ENCODE peak calls at places on chromosomes 6 and 20, in five cellular contexts. U, H, I, Q and P are unnamed samples.

GRCh38 chr6:142207265-142207877 is 60.3 kb downstream of the VTA1 start:
- DNase-seq in U (peak; percentile 6), H (no peak), I (peak; percentile 50), Q (peak; percentile 78), P (peak; percentile 25)

GRCh38 chr6:24154121-24154520 is 28.1 kb downstream of the NRSN1 start:
- DNase-seq in U (no peak), H (no peak), I (no peak), Q (peak; percentile 60), P (no peak)

GRCh38 chr20:17931513-17931912 is 37.1 kb downstream of the SNX5 start:
- DNase-seq in U (no peak), H (no peak), I (no peak), Q (no peak), P (no peak)

GRCh38 chr6:66496659-66497058 is 789.6 kb upstream of the EYS start:
- DNase-seq in U (no peak), H (no peak), I (no peak), Q (no peak), P (peak; percentile 60)

GRCh38 chr6:82144852-82145332 is 102.7 kb downstream of the IBTK start:
- DNase-seq in U (no peak), H (no peak), I (no peak), Q (peak; percentile 91), P (no peak)

GRCh38 chr6:89575562-89575960 is 63.0 kb downstream of the LYRM2 start:
- DNase-seq in U (no peak), H (no peak), I (no peak), Q (no peak), P (no peak)

GRCh38 chr6:107820571-107821261 is 3.4 kb downstream of the SCML4 start:
- DNase-seq in U (peak; percentile 12), H (no peak), I (peak; percentile 54), Q (peak; percentile 50), P (peak; percentile 58)

GRCh38 chr6:107533415-107534059 is 43.6 kb downstream of the SOBP start:
- DNase-seq in U (no peak), H (no peak), I (no peak), Q (no peak), P (no peak)

GRCh38 chr6:167676666-167677421 is 149.9 kb upstream of the AFDN start:
- DNase-seq in U (no peak), H (no peak), I (no peak), Q (no peak), P (no peak)

GRCh38 chr6:52524921-52525320 is 51.9 kb downstream of the TRAM2 start:
- DNase-seq in U (no peak), H (no peak), I (no peak), Q (no peak), P (no peak)

GRCh38 chr6:27056615-27057014 is 190.9 kb upstream of the PRSS16 start:
- DNase-seq in U (no peak), H (no peak), I (no peak), Q (no peak), P (no peak)

GRCh38 chr6:144278659-144279314 is 6.3 kb upstream of the UTRN start:
- DNase-seq in U (no peak), H (no peak), I (no peak), Q (no peak), P (no peak)

GRCh38 chr6:36873612-36874011 is 991 bp downstream of the PPIL1 start:
- DNase-seq in U (no peak), H (no peak), I (no peak), Q (no peak), P (no peak)

GRCh38 chr20:44174996-44175766 is 11.8 kb downstream of the JPH2 start:
- DNase-seq in U (no peak), H (no peak), I (no peak), Q (no peak), P (no peak)
- H3K4me1 ChIP-seq in U (no peaks in the 10 kb centered on the region), H (no peaks in the 10 kb centered on the region), I (no peaks in the 10 kb centered on the region), Q (peaks cover 19% of the 10 kb centered on the region), P (no peaks in the 10 kb centered on the region)

GRCh38 chr6:159760602-159761057 is 1.2 kb upstream of the ACAT2 start:
- DNase-seq in U (no peak), H (no peak), I (no peak), Q (peak; percentile 53), P (peak; percentile 39)
- H3K4me3 ChIP-seq in U (peak overlapping the region; percentile 96), H (peak overlapping the region; percentile 83), I (no peak overlapping the region), Q (peak overlapping the region; percentile 84), P (peak overlapping the region; percentile 90)

DNA sequence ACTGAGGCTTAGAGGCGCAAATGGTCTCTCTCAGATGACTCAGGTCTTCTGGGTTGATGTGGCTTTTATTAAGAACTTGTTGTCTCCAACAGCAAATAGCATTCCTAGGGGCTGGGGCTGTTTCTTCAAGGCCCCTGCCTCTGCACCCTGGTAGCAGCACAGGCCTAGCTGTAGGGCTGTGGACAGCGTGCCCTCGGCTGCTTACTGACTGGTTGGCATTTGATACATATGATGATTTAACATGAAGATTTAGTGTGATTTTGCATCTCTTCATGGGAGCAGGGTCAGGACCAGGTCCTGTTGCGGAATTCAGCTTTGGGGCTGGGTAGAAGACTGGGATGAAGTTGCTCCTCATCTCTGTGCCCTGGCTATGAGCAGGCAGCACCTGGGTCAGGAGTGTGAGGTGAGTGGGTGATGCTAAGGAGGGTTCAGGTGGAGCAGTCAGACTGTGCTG is 24.3 kb upstream of the IER3 start:
- DNase-seq in U (no peak), H (no peak), I (no peak), Q (peak; percentile 25), P (no peak)
- H3K4me1 ChIP-seq in U (peaks cover 43% of the 10 kb centered on the region), H (peaks cover 19% of the 10 kb centered on the region), I (peaks cover 45% of the 10 kb centered on the region), Q (peaks cover 31% of the 10 kb centered on the region), P (peaks cover 32% of the 10 kb centered on the region)

GRCh38 chr20:33993800-33994623 is at the start of gene RALY:
- DNase-seq in U (peak; percentile 75), H (peak; percentile 95), I (peak; percentile 83), Q (peak; percentile 88), P (peak; percentile 78)
- H3K4me3 ChIP-seq in U (peak within 1 kb of the TSS; percentile 88), H (peak within 1 kb of the TSS; percentile 92), I (peak within 1 kb of the TSS; percentile 97), Q (peak within 1 kb of the TSS; percentile 94), P (peak within 1 kb of the TSS; percentile 92)

GRCh38 chr20:62983210-62983609 is 23.6 kb downstream of the BHLHE23 start:
- DNase-seq in U (no peak), H (no peak), I (no peak), Q (no peak), P (no peak)

GRCh38 chr20:62984666-62985065 is 22.1 kb downstream of the BHLHE23 start:
- DNase-seq in U (no peak), H (no peak), I (no peak), Q (no peak), P (peak; percentile 31)

GRCh38 chr20:62980970-62981369 is 25.8 kb downstream of the BHLHE23 start:
- DNase-seq in U (peak; percentile 24), H (no peak), I (peak; percentile 79), Q (peak; percentile 64), P (peak; percentile 13)

GRCh38 chr20:62980380-62980960 is 26.3 kb downstream of the BHLHE23 start:
- DNase-seq in U (no peak), H (no peak), I (no peak), Q (no peak), P (peak; percentile 58)

GRCh38 chr20:62982124-62983075 is 24.4 kb downstream of the BHLHE23 start:
- DNase-seq in U (no peak), H (no peak), I (no peak), Q (no peak), P (no peak)
- H3K4me1 ChIP-seq in U (peaks cover 47% of the 10 kb centered on the region), H (no peaks in the 10 kb centered on the region), I (peaks cover 49% of the 10 kb centered on the region), Q (no peaks in the 10 kb centered on the region), P (peaks cover 3% of the 10 kb centered on the region)

GRCh38 chr6:7747901-7748504 is 22.1 kb downstream of the BMP6 start:
- DNase-seq in U (no peak), H (no peak), I (no peak), Q (no peak), P (no peak)
- H3K4me3 ChIP-seq in U (no peak overlapping the region), H (no peak overlapping the region), I (no peak overlapping the region), Q (no peak overlapping the region), P (no peak overlapping the region)

GRCh38 chr6:139479433-139480222 is 105.2 kb upstream of the CITED2 start:
- DNase-seq in U (no peak), H (no peak), I (no peak), Q (no peak), P (no peak)
- H3K4me1 ChIP-seq in U (no peaks in the 10 kb centered on the region), H (peaks cover 5% of the 10 kb centered on the region), I (no peaks in the 10 kb centered on the region), Q (peaks cover 3% of the 10 kb centered on the region), P (peaks cover 3% of the 10 kb centered on the region)